ENCODE peak calls at places on chromosomes 12 and 14, in five cellular contexts. L is IMR-90, S is H1, Z is neuronal stem cell, A is mesenchymal stem cell. C is an unnamed sample.

GRCh38 chr14:69535230-69535848 is 39.3 kb downstream of the CCDC177 start:
- DNase-seq in S (peak), L (peak), Z (peak), A (peak), C (peak)

GRCh38 chr14:71574976-71575375 is 357.3 kb upstream of the RGS6 start:
- DNase-seq in A (peak), L (peak), S (no peak), Z (no peak), C (no peak)

GRCh38 chr14:21233457-21234076 is 35.7 kb downstream of the HNRNPC start:
- DNase-seq in A (peak), Z (no peak), S (no peak), L (no peak), C (no peak)

GRCh38 chr14:34247605-34248004 is 214.4 kb downstream of the SPTSSA start:
- DNase-seq in Z (no peak), A (no peak), L (no peak), S (no peak), C (no peak)

GRCh38 chr14:63203618-63204406 is 431 bp upstream of the RHOJ start:
- DNase-seq in Z (peak), A (peak), S (peak), L (peak), C (peak)

GRCh38 chr14:49766839-49767238 is 1.1 kb upstream of the KLHDC2 start:
- DNase-seq in L (no peak), A (no peak), S (no peak), Z (peak), C (no peak)

GRCh38 chr14:23182372-23183014 is 967 bp downstream of the SLC7A8 start:
- DNase-seq in S (peak), A (no peak), Z (no peak), L (no peak), C (peak)

GRCh38 chr14:30223966-30224365 is 296.3 kb upstream of the PRKD1 start:
- DNase-seq in A (no peak), L (no peak), S (no peak), Z (no peak), C (no peak)

GRCh38 chr14:68172664-68173063 is 353.1 kb downstream of the RAD51B start:
- DNase-seq in S (no peak), L (no peak), A (no peak), Z (no peak), C (no peak)

GRCh38 chr12:65010437-65010836 is 110.7 kb downstream of the WIF1 start:
- DNase-seq in A (no peak), S (no peak), Z (no peak), L (no peak), C (no peak)

GRCh38 chr14:47948981-47949380 is 273.6 kb upstream of the MDGA2 start:
- DNase-seq in S (no peak), Z (no peak), A (no peak), L (no peak), C (peak)

GRCh38 chr12:7210642-7211151 is 21.2 kb downstream of the PEX5 start:
- DNase-seq in Z (no peak), L (no peak), A (no peak), S (no peak), C (no peak)

GRCh38 chr12:55957106-55957859 is 8.6 kb downstream of the PMEL start:
- DNase-seq in A (no peak), Z (no peak), S (no peak), L (no peak), C (no peak)

GRCh38 chr12:53053223-53054111 is 3.6 kb downstream of the TNS2 start:
- DNase-seq in Z (no peak), A (peak), L (no peak), S (peak), C (peak)

GRCh38 chr12:53052419-53053222 is 2.8 kb downstream of the TNS2 start:
- DNase-seq in L (peak), S (no peak), A (peak), Z (no peak), C (no peak)

GRCh38 chr12:53055471-53056266 is 5.8 kb downstream of the TNS2 start:
- DNase-seq in S (no peak), A (no peak), Z (no peak), L (no peak), C (no peak)

GRCh38 chr12:53056296-53056695 is 6.4 kb downstream of the TNS2 start:
- DNase-seq in S (no peak), L (no peak), Z (no peak), A (no peak), C (no peak)

DNA sequence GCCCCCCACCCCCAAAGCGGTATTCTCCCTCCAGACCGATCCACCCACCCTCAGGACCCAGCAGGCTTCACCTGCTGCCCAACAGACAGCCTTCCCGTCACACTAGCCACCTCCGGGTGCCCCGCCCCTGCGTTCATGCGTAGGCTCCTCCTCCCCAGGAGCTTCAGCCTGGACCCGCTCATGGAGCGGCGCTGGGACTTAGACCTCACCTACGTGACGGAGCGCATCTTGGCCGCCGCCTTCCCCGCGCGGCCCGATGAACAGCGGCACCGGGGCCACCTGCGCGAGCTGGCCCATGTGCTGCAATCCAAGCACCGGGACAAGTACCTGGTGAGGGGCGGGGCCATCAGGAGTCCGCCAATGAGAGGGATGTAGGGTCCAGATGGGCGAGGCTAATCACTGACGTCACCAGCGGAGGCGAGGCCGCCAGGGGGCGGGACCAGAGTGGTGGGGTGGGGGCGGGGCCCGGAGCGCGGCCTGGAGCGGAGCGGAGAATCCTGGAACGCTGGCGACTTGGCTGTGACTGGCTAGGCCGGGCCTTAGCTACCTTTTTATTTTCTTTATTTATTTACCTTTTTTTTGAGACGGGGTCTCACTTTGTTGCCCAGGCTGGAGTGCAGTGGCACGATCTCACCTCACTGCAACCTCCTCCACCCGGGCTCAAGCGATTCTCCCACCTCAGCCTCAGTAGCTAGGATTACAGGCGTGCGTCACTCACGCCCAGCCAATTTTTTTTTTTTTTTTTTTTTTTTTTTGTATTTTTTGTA is 4.4 kb downstream of the TNS2 start:
- DNase-seq in L (peak), A (peak), S (peak), Z (peak), C (peak)
- H3K18ac ChIP-seq in L (no peak), A (peak), S (no peak), Z (peak), C (peak)

DNA sequence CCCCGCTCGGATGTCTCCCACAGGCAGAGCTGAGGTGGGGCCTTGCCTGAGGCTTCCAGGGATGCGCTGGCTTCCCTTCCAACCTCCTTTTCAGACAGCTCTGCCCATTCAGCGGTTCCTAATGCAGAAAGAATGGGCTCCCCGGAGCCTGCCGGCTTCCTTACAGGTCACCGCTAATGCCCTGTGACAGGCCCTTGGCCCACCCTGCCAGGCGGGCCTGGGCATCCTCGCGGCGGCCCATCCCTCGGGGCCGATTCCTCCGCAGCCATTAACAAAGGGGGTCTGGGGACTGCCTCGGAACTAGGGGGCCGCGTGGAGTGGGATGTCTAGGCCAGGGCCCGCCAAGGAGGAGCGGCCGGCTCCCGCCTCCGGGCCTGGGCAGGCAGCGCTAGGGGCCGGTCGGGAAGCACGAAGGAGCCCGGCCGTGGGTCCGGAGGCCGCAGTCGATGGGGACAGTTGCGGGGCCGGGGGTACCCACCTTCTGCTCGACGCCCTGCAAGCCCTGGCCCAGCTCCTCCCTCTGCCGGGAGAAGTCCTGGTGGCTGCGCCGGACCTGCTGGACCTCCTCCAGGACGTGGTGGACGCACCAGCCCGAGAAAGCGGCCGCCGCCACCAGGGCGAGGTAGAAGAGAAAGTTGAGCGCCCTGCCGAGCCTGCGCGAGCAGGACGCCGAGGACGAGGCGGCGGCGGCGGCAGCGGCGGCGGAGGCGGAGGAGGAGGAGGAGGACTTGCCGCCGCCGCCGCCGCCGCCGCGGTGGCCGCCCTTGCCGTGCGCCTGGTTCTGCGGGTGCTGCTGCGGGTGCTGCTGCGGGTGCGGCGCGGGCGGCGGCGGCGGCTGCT is 709 bp downstream of the CKAP4 start:
- DNase-seq in A (peak), Z (peak), S (peak), L (peak), C (no peak)
- H4K91ac ChIP-seq in A (peak), Z (peak), S (no peak), L (peak), C (no peak)

GRCh38 chr12:52942914-52943207 is 6.1 kb upstream of the KRT18 start:
- DNase-seq in Z (no peak), L (no peak), A (no peak), S (no peak), C (no peak)

GRCh38 chr12:52945389-52946232 is 3.3 kb upstream of the KRT18 start:
- DNase-seq in A (peak), L (peak), Z (no peak), S (peak), C (peak)

GRCh38 chr12:52946797-52947547 is 1.9 kb upstream of the KRT18 start:
- DNase-seq in Z (no peak), S (no peak), L (no peak), A (peak), C (peak)

GRCh38 chr12:52946334-52946733 is 2.6 kb upstream of the KRT18 start:
- DNase-seq in S (no peak), A (peak), Z (no peak), L (no peak), C (no peak)

GRCh38 chr12:52944683-52945388 is 4.1 kb upstream of the KRT18 start:
- DNase-seq in L (no peak), Z (no peak), S (peak), A (no peak), C (no peak)
- H2BK15ac ChIP-seq in L (peak), Z (peak), S (peak), A (peak), C (no peak)

GRCh38 chr12:18752280-18752920 is 14.5 kb downstream of the CAPZA3 start:
- DNase-seq in L (peak), S (no peak), A (peak), Z (no peak), C (peak)

GRCh38 chr12:18754118-18754707 is 16.3 kb downstream of the CAPZA3 start:
- DNase-seq in S (no peak), Z (no peak), L (no peak), A (no peak), C (no peak)

GRCh38 chr12:18753481-18754117 is 15.7 kb downstream of the CAPZA3 start:
- DNase-seq in L (peak), S (peak), Z (peak), A (peak), C (peak)

GRCh38 chr12:18751866-18752265 is 13.9 kb downstream of the CAPZA3 start:
- DNase-seq in Z (peak), S (no peak), A (no peak), L (no peak), C (no peak)

GRCh38 chr12:18752947-18753346 is 15.0 kb downstream of the CAPZA3 start:
- DNase-seq in A (peak), S (no peak), L (no peak), Z (peak), C (peak)
- H3K18ac ChIP-seq in A (no peak), S (no peak), L (peak), Z (no peak), C (no peak)

GRCh38 chr14:91511014-91511466 is 930 bp upstream of the PPP4R3A start:
- DNase-seq in L (peak), Z (peak), A (no peak), S (no peak), C (no peak)
- H4K91ac ChIP-seq in L (peak), Z (no peak), A (peak), S (no peak), C (no peak)